ENCODE peak calls at places on chromosomes 4 and X, in eight cellular contexts. W, O, X, J, K, V, Y and Z are unnamed samples. For H3K9me3 and H3K4me1, the result is how much of the 10 kb centered on the place peaks cover.

GRCh38 chrX:111869639-111870034 is 6.3 kb upstream of the TRPC5OS start:
- DNase-seq in O (no peak), V (peak), K (no peak), Y (no peak), X (no peak), W (no peak), J (peak), Z (no peak)

GRCh38 chr4:173517781-173518371 is 12.2 kb downstream of the HAND2 start:
- DNase-seq in X (no peak), V (no peak), W (no peak), J (no peak), K (no peak), O (peak), Y (no peak), Z (peak)

GRCh38 chr4:5459236-5459635 is 249.1 kb downstream of the EVC2 start:
- DNase-seq in K (no peak), O (no peak), W (no peak), V (no peak), Y (no peak), X (no peak), J (no peak), Z (peak)

GRCh38 chr4:132238697-132239096 is 910.4 kb upstream of the PCDH10 start:
- DNase-seq in J (no peak), Y (no peak), W (no peak), X (no peak), O (no peak), K (no peak), V (no peak), Z (no peak)

GRCh38 chr4:20839957-20840356 is 139.7 kb downstream of the PACRGL start:
- DNase-seq in Y (no peak), W (no peak), J (peak), X (no peak), O (no peak), K (no peak), V (peak), Z (no peak)

GRCh38 chr4:74117024-74117534 is 18.1 kb upstream of the CXCL2 start:
- DNase-seq in W (peak), J (peak), Y (no peak), V (peak), X (peak), O (no peak), K (peak), Z (peak)

GRCh38 chr4:20126906-20127305 is 124.8 kb upstream of the SLIT2 start:
- DNase-seq in O (no peak), X (no peak), W (no peak), Y (no peak), J (peak), K (no peak), V (peak), Z (no peak)

GRCh38 chr4:13750594-13750993 is 123.1 kb upstream of the BOD1L1 start:
- DNase-seq in O (no peak), J (peak), V (no peak), Y (no peak), X (no peak), W (no peak), K (no peak), Z (no peak)

GRCh38 chr4:132763465-132763864 is 385.6 kb upstream of the PCDH10 start:
- DNase-seq in Y (no peak), W (no peak), O (no peak), J (no peak), X (no peak), K (no peak), V (no peak), Z (no peak)

GRCh38 chr4:118817178-118817930 is 18.6 kb downstream of the SEC24D start:
- DNase-seq in J (no peak), Y (no peak), X (no peak), K (no peak), O (no peak), W (no peak), V (no peak), Z (no peak)

GRCh38 chrX:131650637-131651410 is 107.0 kb downstream of the OR13H1 start:
- DNase-seq in Y (no peak), W (no peak), V (peak), J (peak), O (no peak), X (no peak), K (no peak), Z (no peak)

GRCh38 chrX:135481696-135482179 is 38.7 kb upstream of the INTS6L start:
- DNase-seq in K (no peak), J (no peak), Y (no peak), X (no peak), O (no peak), W (no peak), V (no peak), Z (no peak)

GRCh38 chr4:23384741-23385140 is 505.1 kb downstream of the PPARGC1A start:
- DNase-seq in O (no peak), J (no peak), V (peak), W (no peak), Y (no peak), X (no peak), K (no peak), Z (no peak)

GRCh38 chr4:38921151-38921550 is 53.5 kb downstream of the FAM114A1 start:
- DNase-seq in W (no peak), Y (no peak), O (no peak), K (no peak), J (no peak), V (no peak), X (no peak), Z (no peak)

GRCh38 chr4:19286924-19287323 is 964.8 kb upstream of the SLIT2 start:
- DNase-seq in X (no peak), K (no peak), W (no peak), V (no peak), J (no peak), O (no peak), Y (no peak), Z (no peak)

GRCh38 chrX:15050395-15050794 is 177.2 kb downstream of the MOSPD2 start:
- DNase-seq in Y (no peak), X (no peak), J (no peak), W (no peak), O (no peak), V (no peak), K (no peak), Z (no peak)

GRCh38 chr4:145380123-145380522 is 101.5 kb upstream of the SMAD1 start:
- DNase-seq in J (peak), W (no peak), K (no peak), X (no peak), Y (no peak), O (no peak), V (no peak), Z (no peak)

GRCh38 chrX:45134775-45135174 is 65.9 kb downstream of the DIPK2B start:
- DNase-seq in V (no peak), X (no peak), W (no peak), K (no peak), J (no peak), Y (no peak), O (no peak), Z (no peak)

GRCh38 chrX:45133465-45133864 is 67.2 kb downstream of the DIPK2B start:
- DNase-seq in V (no peak), Y (no peak), J (no peak), K (no peak), O (no peak), X (no peak), W (no peak), Z (no peak)

GRCh38 chrX:45138525-45138924 is 62.2 kb downstream of the DIPK2B start:
- DNase-seq in V (no peak), W (no peak), X (no peak), J (no peak), O (no peak), Y (peak), K (no peak), Z (no peak)

GRCh38 chrX:45135616-45136015 is 65.1 kb downstream of the DIPK2B start:
- DNase-seq in X (no peak), J (no peak), W (no peak), O (no peak), Y (peak), V (no peak), K (no peak), Z (no peak)

GRCh38 chrX:45134303-45134702 is 66.4 kb downstream of the DIPK2B start:
- DNase-seq in V (peak), W (no peak), O (no peak), X (no peak), Y (no peak), J (no peak), K (no peak), Z (no peak)
- H3K9me3 ChIP-seq in V (under half), W (under half), O (under half), X (under half), Y (under half), J (under half), K (under half), Z (under half)

DNA sequence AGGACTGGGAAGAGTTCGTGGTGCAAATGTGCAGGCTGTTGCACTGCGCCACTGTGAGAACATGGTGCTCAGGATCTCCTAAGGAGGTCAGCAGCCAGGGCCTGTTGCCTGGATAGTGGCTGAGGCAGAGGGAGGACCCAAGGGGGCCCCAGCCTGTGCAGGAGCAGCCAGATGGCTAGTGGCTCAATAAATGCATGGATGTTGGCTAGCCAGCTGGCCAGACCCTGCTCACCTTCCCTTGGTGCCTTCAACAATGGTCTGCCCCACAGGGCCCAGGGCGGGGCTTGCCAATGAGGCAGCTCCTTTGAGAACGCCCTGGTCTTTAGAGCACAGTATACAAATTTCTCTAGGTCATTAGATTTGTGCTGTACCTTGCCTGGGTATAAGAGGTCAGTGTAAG is 67.4 kb downstream of the TNIP2 start:
- DNase-seq in X (no peak), V (no peak), Y (no peak), J (no peak), K (no peak), W (no peak), O (no peak), Z (no peak)
- H3K4me1 ChIP-seq in X (under half), V (under half), Y (under half), J (under half), K (under half), W (under half), O (under half), Z (under half)

DNA sequence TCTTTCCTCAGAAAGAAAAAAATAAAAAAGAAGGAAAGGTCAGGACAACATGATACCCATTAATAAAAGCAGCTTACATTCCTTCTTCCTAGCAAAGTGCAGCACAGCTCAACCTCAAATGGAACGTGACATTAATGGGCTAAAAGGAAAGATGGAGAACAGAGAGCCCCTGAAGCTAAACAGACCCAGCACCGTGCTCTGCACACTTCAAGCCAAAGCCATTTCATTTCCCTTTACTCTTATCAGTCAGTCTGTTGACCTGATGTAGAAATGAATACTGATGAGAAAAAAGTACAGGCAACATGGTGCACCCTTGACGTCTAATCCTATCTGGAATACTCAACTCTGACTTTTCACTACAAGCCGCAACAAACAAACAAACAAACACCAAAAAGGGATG is 57.7 kb upstream of the EDNRA start:
- DNase-seq in W (no peak), O (no peak), J (no peak), V (no peak), X (no peak), Y (no peak), K (no peak), Z (no peak)
- H3K9me3 ChIP-seq in W (under half), O (under half), J (under half), V (under half), X (under half), Y (under half), K (under half), Z (under half)

GRCh38 chr4:57044279-57044678 is 65.6 kb downstream of the POLR2B start:
- DNase-seq in Y (no peak), O (no peak), W (no peak), V (no peak), X (no peak), J (no peak), K (no peak), Z (no peak)

GRCh38 chr4:57051524-57051923 is 58.7 kb downstream of the IGFBP7 start:
- DNase-seq in V (no peak), J (no peak), K (no peak), W (no peak), X (no peak), Y (no peak), O (no peak), Z (no peak)

GRCh38 chr4:57044996-57045395 is 65.2 kb downstream of the IGFBP7 start:
- DNase-seq in X (no peak), J (no peak), W (no peak), O (no peak), Y (no peak), V (peak), K (no peak), Z (no peak)

GRCh38 chr4:57051100-57051499 is 59.1 kb downstream of the IGFBP7 start:
- DNase-seq in J (no peak), V (no peak), O (no peak), K (no peak), W (no peak), X (no peak), Y (no peak), Z (no peak)

DNA sequence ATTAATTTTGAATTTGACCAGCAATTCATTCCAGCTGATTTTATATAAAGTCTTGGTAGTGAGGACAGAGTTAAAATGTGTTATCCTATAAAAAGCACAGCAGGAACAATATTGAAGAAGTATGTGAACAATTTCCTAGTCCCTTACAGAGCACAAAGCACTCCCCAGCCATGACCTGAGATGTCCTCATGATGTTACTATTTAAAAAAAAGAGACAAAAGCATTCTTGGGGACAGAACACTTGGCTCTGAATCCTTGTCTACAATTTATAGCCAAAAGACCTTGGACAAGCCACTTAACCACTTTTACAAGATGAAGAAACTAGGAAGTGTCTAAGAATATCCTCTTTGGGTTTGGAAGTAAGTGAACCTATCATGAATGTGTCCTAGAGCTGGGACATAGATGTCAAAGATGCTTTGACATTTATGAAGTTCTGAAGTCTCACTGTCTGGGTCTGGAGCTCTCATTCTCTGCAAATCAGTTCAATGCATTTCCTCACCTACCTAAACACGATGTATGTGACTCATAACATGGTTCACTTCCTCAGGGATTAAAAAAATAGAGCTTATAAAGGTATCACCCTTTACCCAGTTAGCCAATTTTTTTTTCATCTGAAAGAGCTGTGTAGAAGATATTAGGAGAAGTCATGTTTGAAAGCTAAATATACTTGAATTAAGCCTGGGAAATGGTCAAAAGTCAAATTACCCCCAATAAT is 61.4 kb downstream of the IGFBP7 start:
- DNase-seq in W (no peak), O (no peak), K (no peak), X (no peak), V (peak), Y (no peak), J (peak), Z (no peak)
- H3K4me1 ChIP-seq in W (half or more), O (under half), K (under half), X (under half), V (under half), Y (under half), J (under half), Z (under half)

GRCh38 chr4:99863-100262 is 24.4 kb upstream of the ZNF718 start:
- DNase-seq in X (no peak), J (no peak), Y (no peak), K (no peak), W (no peak), O (no peak), V (peak), Z (no peak)
- H3K9me3 ChIP-seq in X (half or more), J (under half), Y (under half), K (under half), W (half or more), O (half or more), V (under half), Z (under half)

DNA sequence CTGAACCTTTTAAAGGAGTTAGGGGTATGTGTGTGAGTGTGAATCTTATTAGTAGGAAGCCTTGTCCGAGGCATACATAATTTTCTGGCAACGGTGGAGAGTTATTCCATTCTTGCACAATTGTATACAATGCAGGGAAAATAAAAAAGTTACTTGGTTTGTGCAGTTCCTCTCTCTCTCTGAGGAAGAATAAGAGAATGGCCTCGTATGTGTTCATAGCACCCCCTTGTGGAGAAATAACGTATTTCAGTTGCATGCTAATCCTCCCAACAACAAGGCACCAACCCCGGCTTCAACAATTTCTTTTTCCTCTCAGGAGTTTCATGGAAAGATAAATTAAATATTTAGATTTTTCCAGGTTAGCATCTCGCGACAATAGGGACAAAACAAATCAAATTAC is 33.7 kb upstream of the FGF13 start:
- DNase-seq in Y (peak), X (no peak), O (no peak), W (no peak), V (peak), J (peak), K (no peak), Z (no peak)
- H3K4me1 ChIP-seq in Y (under half), X (under half), O (under half), W (under half), V (under half), J (under half), K (under half), Z (under half)

DNA sequence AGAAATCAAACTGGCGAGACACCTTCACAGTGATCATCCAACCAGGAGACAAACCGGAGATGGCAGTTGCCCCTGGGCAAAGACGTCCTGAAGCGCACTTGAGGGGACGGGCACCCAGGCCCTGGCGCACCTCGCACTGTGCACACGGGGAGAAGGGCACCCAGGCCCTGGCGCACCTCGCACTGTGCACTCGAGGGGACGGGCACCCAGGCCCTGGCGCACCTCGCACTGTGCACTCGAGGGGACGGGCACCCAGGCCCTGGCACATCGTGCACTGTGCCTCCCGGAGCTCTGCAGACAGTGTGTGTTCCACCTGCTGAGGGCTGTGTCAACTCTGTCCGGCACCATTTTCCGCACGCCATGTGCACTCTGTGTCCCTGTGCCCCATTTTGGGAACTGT is 34.6 kb upstream of the CPLX1 start:
- DNase-seq in O (peak), Y (no peak), X (no peak), K (no peak), V (no peak), J (no peak), W (no peak), Z (no peak)
- H3K9me3 ChIP-seq in O (under half), Y (under half), X (under half), K (under half), V (under half), J (under half), W (under half), Z (under half)

GRCh38 chr4:108166441-108167315 is 2.1 kb downstream of the LEF1 start:
- DNase-seq in X (no peak), Y (peak), K (no peak), O (peak), W (no peak), J (no peak), V (peak), Z (no peak)

GRCh38 chr4:108166038-108166437 is 2.7 kb downstream of the LEF1 start:
- DNase-seq in J (no peak), O (no peak), W (no peak), V (no peak), X (no peak), Y (peak), K (no peak), Z (no peak)

GRCh38 chr4:108165601-108166000 is 3.1 kb downstream of the LEF1 start:
- DNase-seq in J (no peak), O (no peak), K (no peak), V (no peak), W (no peak), Y (no peak), X (no peak), Z (no peak)

GRCh38 chr4:108160741-108161352 is 7.9 kb downstream of the LEF1 start:
- DNase-seq in K (no peak), V (no peak), Y (peak), J (no peak), X (no peak), W (no peak), O (no peak), Z (no peak)

DNA sequence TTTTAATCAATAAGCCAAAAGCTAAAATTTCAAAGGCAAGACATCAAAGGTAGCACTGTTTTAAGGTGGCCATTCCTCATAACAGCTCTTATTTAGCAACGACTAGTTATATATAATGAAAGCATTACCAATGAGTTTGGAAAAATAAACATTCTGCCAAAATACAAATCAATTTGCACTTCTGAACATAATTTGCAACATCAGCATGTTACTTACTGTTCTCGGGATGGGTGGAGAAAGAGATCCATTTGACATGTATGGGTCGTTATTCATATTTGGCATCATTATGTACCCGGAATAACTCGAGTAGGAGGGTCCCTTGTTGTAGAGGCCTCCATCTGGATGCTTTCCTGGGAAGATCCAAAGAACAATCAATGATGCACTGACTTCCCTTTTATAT is 5.4 kb downstream of the LEF1 start:
- DNase-seq in K (no peak), V (no peak), Y (no peak), O (no peak), J (no peak), W (no peak), X (no peak), Z (no peak)
- H3K4me1 ChIP-seq in K (under half), V (under half), Y (under half), O (under half), J (under half), W (under half), X (under half), Z (under half)